ENCODE peak calls at places on chromosomes 1 and 21, in nine cellular contexts. One of them, this sample, is unnamed.

GRCh38 chr1:231694081-231694443 is 67.5 kb downstream of the DISC1 start:
- DNase-seq in nephron progenitor cell: no peak
- DNase-seq in lower leg skin: no peak
- DNase-seq in dorsolateral prefrontal cortex: peak
- DNase-seq in A549: no peak
- DNase-seq in left ventricle myocardium inferior: peak
- DNase-seq in neural crest cell: no peak
- DNase-seq in kidney: peak
- DNase-seq in astrocyte of the cerebellum: no peak
- DNase-seq in this sample: no peak

GRCh38 chr1:192907545-192908243 is 98.9 kb downstream of the RGS2 start:
- DNase-seq in nephron progenitor cell: no peak
- DNase-seq in lower leg skin: no peak
- DNase-seq in dorsolateral prefrontal cortex: no peak
- DNase-seq in A549: peak
- DNase-seq in left ventricle myocardium inferior: no peak
- DNase-seq in neural crest cell: no peak
- DNase-seq in kidney: no peak
- DNase-seq in astrocyte of the cerebellum: no peak
- DNase-seq in this sample: no peak

GRCh38 chr1:230424440-230425251 is 1.5 kb downstream of the PGBD5 start:
- DNase-seq in nephron progenitor cell: peak
- DNase-seq in lower leg skin: no peak
- DNase-seq in dorsolateral prefrontal cortex: no peak
- DNase-seq in A549: no peak
- DNase-seq in left ventricle myocardium inferior: no peak
- DNase-seq in neural crest cell: peak
- DNase-seq in kidney: no peak
- DNase-seq in astrocyte of the cerebellum: no peak
- DNase-seq in this sample: no peak

GRCh38 chr1:225318706-225319575 is 108.9 kb downstream of the LBR start:
- DNase-seq in nephron progenitor cell: peak
- DNase-seq in lower leg skin: no peak
- DNase-seq in dorsolateral prefrontal cortex: no peak
- DNase-seq in A549: peak
- DNase-seq in left ventricle myocardium inferior: no peak
- DNase-seq in neural crest cell: peak
- DNase-seq in kidney: no peak
- DNase-seq in astrocyte of the cerebellum: peak
- DNase-seq in this sample: peak

GRCh38 chr1:67194209-67194863 is 28.1 kb downstream of the IL23R start:
- DNase-seq in nephron progenitor cell: no peak
- DNase-seq in lower leg skin: no peak
- DNase-seq in dorsolateral prefrontal cortex: no peak
- DNase-seq in A549: no peak
- DNase-seq in left ventricle myocardium inferior: no peak
- DNase-seq in neural crest cell: no peak
- DNase-seq in kidney: no peak
- DNase-seq in astrocyte of the cerebellum: peak
- DNase-seq in this sample: no peak

GRCh38 chr1:59041878-59042277 is 255.0 kb upstream of the FGGY start:
- DNase-seq in nephron progenitor cell: no peak
- DNase-seq in lower leg skin: no peak
- DNase-seq in dorsolateral prefrontal cortex: no peak
- DNase-seq in A549: no peak
- DNase-seq in left ventricle myocardium inferior: no peak
- DNase-seq in neural crest cell: no peak
- DNase-seq in kidney: no peak
- DNase-seq in astrocyte of the cerebellum: no peak
- DNase-seq in this sample: no peak

GRCh38 chr1:76035053-76035452 is 39.5 kb upstream of the ST6GALNAC3 start:
- DNase-seq in nephron progenitor cell: no peak
- DNase-seq in lower leg skin: no peak
- DNase-seq in dorsolateral prefrontal cortex: no peak
- DNase-seq in A549: peak
- DNase-seq in left ventricle myocardium inferior: no peak
- DNase-seq in neural crest cell: no peak
- DNase-seq in kidney: no peak
- DNase-seq in astrocyte of the cerebellum: no peak
- DNase-seq in this sample: no peak

GRCh38 chr1:41573803-41574713 is 89.6 kb upstream of the EDN2 start:
- DNase-seq in nephron progenitor cell: peak
- DNase-seq in lower leg skin: peak
- DNase-seq in dorsolateral prefrontal cortex: peak
- DNase-seq in A549: peak
- DNase-seq in left ventricle myocardium inferior: peak
- DNase-seq in neural crest cell: peak
- DNase-seq in kidney: peak
- DNase-seq in astrocyte of the cerebellum: peak
- DNase-seq in this sample: peak

GRCh38 chr1:43270421-43271095 is 775 bp downstream of the TMEM125 start:
- DNase-seq in nephron progenitor cell: peak
- DNase-seq in lower leg skin: no peak
- DNase-seq in dorsolateral prefrontal cortex: no peak
- DNase-seq in A549: no peak
- DNase-seq in left ventricle myocardium inferior: no peak
- DNase-seq in neural crest cell: no peak
- DNase-seq in kidney: peak
- DNase-seq in astrocyte of the cerebellum: no peak
- DNase-seq in this sample: peak

GRCh38 chr1:246583448-246584185 is 17.4 kb downstream of the CNST start:
- DNase-seq in nephron progenitor cell: no peak
- DNase-seq in lower leg skin: peak
- DNase-seq in dorsolateral prefrontal cortex: no peak
- DNase-seq in A549: peak
- DNase-seq in left ventricle myocardium inferior: no peak
- DNase-seq in neural crest cell: no peak
- DNase-seq in kidney: no peak
- DNase-seq in astrocyte of the cerebellum: no peak
- DNase-seq in this sample: no peak

GRCh38 chr1:54028306-54029251 is 10.6 kb upstream of the LDLRAD1 start:
- DNase-seq in nephron progenitor cell: no peak
- DNase-seq in lower leg skin: no peak
- DNase-seq in dorsolateral prefrontal cortex: no peak
- DNase-seq in A549: no peak
- DNase-seq in left ventricle myocardium inferior: no peak
- DNase-seq in neural crest cell: no peak
- DNase-seq in kidney: no peak
- DNase-seq in astrocyte of the cerebellum: no peak
- DNase-seq in this sample: no peak

GRCh38 chr21:38938343-38938742 is 132.6 kb downstream of the ETS2 start:
- DNase-seq in nephron progenitor cell: peak
- DNase-seq in lower leg skin: no peak
- DNase-seq in dorsolateral prefrontal cortex: no peak
- DNase-seq in A549: no peak
- DNase-seq in left ventricle myocardium inferior: no peak
- DNase-seq in neural crest cell: no peak
- DNase-seq in kidney: no peak
- DNase-seq in astrocyte of the cerebellum: no peak
- DNase-seq in this sample: no peak

GRCh38 chr1:212313616-212314015 is 28.4 kb downstream of the PPP2R5A start:
- DNase-seq in nephron progenitor cell: no peak
- DNase-seq in lower leg skin: no peak
- DNase-seq in dorsolateral prefrontal cortex: no peak
- DNase-seq in A549: no peak
- DNase-seq in left ventricle myocardium inferior: no peak
- DNase-seq in neural crest cell: no peak
- DNase-seq in kidney: no peak
- DNase-seq in astrocyte of the cerebellum: peak
- DNase-seq in this sample: no peak

GRCh38 chr1:212317916-212318315 is 32.7 kb downstream of the PPP2R5A start:
- DNase-seq in nephron progenitor cell: no peak
- DNase-seq in lower leg skin: no peak
- DNase-seq in dorsolateral prefrontal cortex: no peak
- DNase-seq in A549: no peak
- DNase-seq in left ventricle myocardium inferior: no peak
- DNase-seq in neural crest cell: no peak
- DNase-seq in kidney: no peak
- DNase-seq in astrocyte of the cerebellum: no peak
- DNase-seq in this sample: no peak

GRCh38 chr1:212315184-212315583 is 30.0 kb downstream of the PPP2R5A start:
- DNase-seq in nephron progenitor cell: no peak
- DNase-seq in lower leg skin: no peak
- DNase-seq in dorsolateral prefrontal cortex: no peak
- DNase-seq in A549: no peak
- DNase-seq in left ventricle myocardium inferior: no peak
- DNase-seq in neural crest cell: no peak
- DNase-seq in kidney: no peak
- DNase-seq in astrocyte of the cerebellum: no peak
- DNase-seq in this sample: no peak

GRCh38 chr1:212311836-212312497 is 26.8 kb downstream of the PPP2R5A start:
- DNase-seq in nephron progenitor cell: no peak
- DNase-seq in lower leg skin: no peak
- DNase-seq in dorsolateral prefrontal cortex: no peak
- DNase-seq in A549: no peak
- DNase-seq in left ventricle myocardium inferior: no peak
- DNase-seq in neural crest cell: no peak
- DNase-seq in kidney: no peak
- DNase-seq in astrocyte of the cerebellum: no peak
- DNase-seq in this sample: no peak

GRCh38 chr1:212315907-212316306 is 30.7 kb downstream of the PPP2R5A start:
- DNase-seq in nephron progenitor cell: no peak
- DNase-seq in lower leg skin: no peak
- DNase-seq in dorsolateral prefrontal cortex: no peak
- DNase-seq in A549: peak
- DNase-seq in left ventricle myocardium inferior: no peak
- DNase-seq in neural crest cell: no peak
- DNase-seq in kidney: no peak
- DNase-seq in astrocyte of the cerebellum: peak
- DNase-seq in this sample: no peak
- TF ChIP-seq CTCF in nephron progenitor cell: no peak
- TF ChIP-seq CTCF in lower leg skin: no peak
- TF ChIP-seq CTCF in dorsolateral prefrontal cortex: peak
- TF ChIP-seq CTCF in A549: peak
- TF ChIP-seq CTCF in left ventricle myocardium inferior: peak
- TF ChIP-seq CTCF in neural crest cell: no peak
- TF ChIP-seq CTCF in kidney: peak
- TF ChIP-seq CTCF in astrocyte of the cerebellum: peak
- TF ChIP-seq CTCF in this sample: peak

GRCh38 chr21:37530901-37531351 is 164.4 kb downstream of the DYRK1A start:
- DNase-seq in nephron progenitor cell: peak
- DNase-seq in lower leg skin: no peak
- DNase-seq in dorsolateral prefrontal cortex: no peak
- DNase-seq in A549: no peak
- DNase-seq in left ventricle myocardium inferior: no peak
- DNase-seq in neural crest cell: no peak
- DNase-seq in kidney: no peak
- DNase-seq in astrocyte of the cerebellum: no peak
- DNase-seq in this sample: no peak
- TF ChIP-seq CTCF in nephron progenitor cell: no peak
- TF ChIP-seq CTCF in lower leg skin: no peak
- TF ChIP-seq CTCF in dorsolateral prefrontal cortex: no peak
- TF ChIP-seq CTCF in A549: no peak
- TF ChIP-seq CTCF in left ventricle myocardium inferior: no peak
- TF ChIP-seq CTCF in neural crest cell: no peak
- TF ChIP-seq CTCF in kidney: no peak
- TF ChIP-seq CTCF in astrocyte of the cerebellum: no peak
- TF ChIP-seq CTCF in this sample: no peak

DNA sequence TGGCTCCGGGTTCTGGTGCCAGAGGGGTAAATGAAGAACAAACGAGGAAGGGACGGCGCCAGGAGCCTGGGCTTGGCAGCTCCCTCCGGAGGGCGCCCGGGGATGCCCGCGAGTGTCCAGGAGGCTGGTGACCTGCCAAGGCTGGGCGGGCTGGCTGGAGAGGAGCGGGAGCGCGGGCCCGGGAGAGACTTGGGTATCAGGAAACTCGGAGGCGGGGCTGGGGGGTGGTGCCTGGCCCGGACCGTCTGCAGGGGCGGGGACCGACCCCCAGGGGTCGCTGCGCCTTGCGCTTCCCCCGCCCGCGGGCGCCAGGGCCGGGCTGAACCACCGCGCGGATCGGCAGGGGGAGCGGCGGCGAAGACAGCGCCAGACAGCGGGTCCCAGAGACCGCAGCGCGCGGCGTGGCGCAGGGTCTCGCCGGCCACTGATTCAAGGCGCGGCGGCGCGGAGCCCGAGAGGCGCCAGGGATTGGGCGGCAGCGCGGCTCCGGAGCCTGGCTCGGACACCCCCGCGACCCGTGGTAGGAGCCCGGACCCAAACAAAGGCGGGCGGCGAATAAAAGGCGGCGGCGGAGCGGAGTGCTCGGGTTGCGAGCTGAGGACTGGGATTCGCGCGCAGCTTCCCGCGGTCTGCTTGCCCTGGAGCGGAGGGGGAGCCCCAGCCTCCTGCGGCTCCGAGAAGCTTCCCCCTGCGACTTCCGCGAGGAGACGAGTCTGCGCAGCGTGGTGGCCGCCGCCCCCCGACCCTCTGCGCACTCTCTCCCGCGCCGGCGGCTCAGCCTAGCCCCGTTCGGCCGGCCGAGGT is at the start of gene DISP3:
- DNase-seq in nephron progenitor cell: peak
- DNase-seq in lower leg skin: no peak
- DNase-seq in dorsolateral prefrontal cortex: peak
- DNase-seq in A549: peak
- DNase-seq in left ventricle myocardium inferior: peak
- DNase-seq in neural crest cell: peak
- DNase-seq in kidney: peak
- DNase-seq in astrocyte of the cerebellum: no peak
- DNase-seq in this sample: peak
- TF ChIP-seq CTCF in nephron progenitor cell: peak
- TF ChIP-seq CTCF in lower leg skin: no peak
- TF ChIP-seq CTCF in dorsolateral prefrontal cortex: peak
- TF ChIP-seq CTCF in A549: peak
- TF ChIP-seq CTCF in left ventricle myocardium inferior: peak
- TF ChIP-seq CTCF in neural crest cell: peak
- TF ChIP-seq CTCF in kidney: peak
- TF ChIP-seq CTCF in astrocyte of the cerebellum: peak
- TF ChIP-seq CTCF in this sample: peak

GRCh38 chr1:110686188-110686587 is 11.4 kb upstream of the KCNA3 start:
- DNase-seq in nephron progenitor cell: no peak
- DNase-seq in lower leg skin: no peak
- DNase-seq in dorsolateral prefrontal cortex: no peak
- DNase-seq in A549: no peak
- DNase-seq in left ventricle myocardium inferior: no peak
- DNase-seq in neural crest cell: no peak
- DNase-seq in kidney: no peak
- DNase-seq in astrocyte of the cerebellum: no peak
- DNase-seq in this sample: no peak
- TF ChIP-seq CTCF in nephron progenitor cell: no peak
- TF ChIP-seq CTCF in lower leg skin: no peak
- TF ChIP-seq CTCF in dorsolateral prefrontal cortex: no peak
- TF ChIP-seq CTCF in A549: no peak
- TF ChIP-seq CTCF in left ventricle myocardium inferior: no peak
- TF ChIP-seq CTCF in neural crest cell: no peak
- TF ChIP-seq CTCF in kidney: no peak
- TF ChIP-seq CTCF in astrocyte of the cerebellum: no peak
- TF ChIP-seq CTCF in this sample: peak

DNA sequence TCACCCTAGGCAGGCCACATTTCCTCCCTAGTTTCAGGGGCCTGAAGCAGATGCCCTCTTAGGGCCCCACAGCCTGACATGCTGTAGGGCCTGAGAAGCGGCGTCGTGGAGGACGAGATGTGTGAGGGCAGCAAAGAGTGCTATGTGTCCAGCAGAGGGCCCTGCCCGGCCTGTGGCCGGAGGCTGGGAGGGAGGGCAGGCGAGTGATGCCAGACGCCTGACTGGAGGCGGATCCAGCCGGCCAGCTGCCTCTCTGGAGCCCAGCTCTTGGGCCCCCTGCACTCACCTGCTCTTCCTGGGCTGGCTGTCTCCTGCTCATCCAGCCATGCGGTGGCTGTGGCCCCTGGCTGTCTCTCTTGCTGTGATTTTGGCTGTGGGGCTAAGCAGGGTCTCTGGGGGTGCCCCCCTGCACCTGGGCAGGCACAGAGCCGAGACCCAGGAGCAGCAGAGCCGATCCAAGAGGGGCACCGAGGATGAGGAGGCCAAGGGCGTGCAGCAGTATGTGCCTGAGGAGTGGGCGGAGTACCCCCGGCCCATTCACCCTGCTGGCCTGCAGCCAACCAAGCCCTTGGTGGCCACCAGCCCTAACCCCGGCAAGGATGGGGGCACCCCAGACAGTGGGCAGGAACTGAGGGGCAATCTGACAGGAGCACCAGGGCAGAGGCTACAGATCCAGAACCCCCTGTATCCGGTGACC is at the start of gene GPR37L1:
- DNase-seq in nephron progenitor cell: peak
- DNase-seq in lower leg skin: no peak
- DNase-seq in dorsolateral prefrontal cortex: peak
- DNase-seq in A549: peak
- DNase-seq in left ventricle myocardium inferior: no peak
- DNase-seq in neural crest cell: peak
- DNase-seq in kidney: no peak
- DNase-seq in astrocyte of the cerebellum: no peak
- DNase-seq in this sample: peak
- TF ChIP-seq CTCF in nephron progenitor cell: peak
- TF ChIP-seq CTCF in lower leg skin: no peak
- TF ChIP-seq CTCF in dorsolateral prefrontal cortex: peak
- TF ChIP-seq CTCF in A549: peak
- TF ChIP-seq CTCF in left ventricle myocardium inferior: peak
- TF ChIP-seq CTCF in neural crest cell: peak
- TF ChIP-seq CTCF in kidney: peak
- TF ChIP-seq CTCF in astrocyte of the cerebellum: peak
- TF ChIP-seq CTCF in this sample: peak